ENCODE peak calls at places on chromosomes 5 and 9, in five cellular contexts. F is stimulated activated CD4-positive, alpha-beta T cell treated with anti-CD3 and anti-CD28 coated beads, Interleukin-4, amount 100 ng/mL, for 1 hour; O is Kasumi-1; D is HS-5; H is central memory CD4-positive, alpha-beta T cell. Q is an unnamed sample.

GRCh38 chr9:1604942-1605560 is 410.1 kb upstream of the SMARCA2 start:
- DNase-seq in F (no peak), H (no peak), D (no peak), O (peak; percentile 69), Q (no peak)

GRCh38 chr5:37665889-37666288 is 174.0 kb downstream of the GDNF start:
- DNase-seq in H (no peak), F (no peak), D (no peak), O (no peak), Q (no peak)

GRCh38 chr9:87498046-87498815 is 564 bp downstream of the DAPK1 start:
- DNase-seq in H (no peak), D (no peak), O (peak; percentile 27), F (peak; percentile 4), Q (no peak)

GRCh38 chr5:1401681-1402096 is 43.6 kb downstream of the SLC6A3 start:
- DNase-seq in O (no peak), F (no peak), H (no peak), D (no peak), Q (no peak)

GRCh38 chr5:151295138-151295537 is 8.4 kb downstream of the SLC36A3 start:
- DNase-seq in D (no peak), F (no peak), H (no peak), O (no peak), Q (peak; percentile 68)

GRCh38 chr9:121811140-121811539 is 159.7 kb downstream of the DAB2IP start:
- DNase-seq in H (no peak), D (no peak), O (no peak), F (no peak), Q (no peak)

GRCh38 chr5:160021818-160022446 is 13.0 kb downstream of the TTC1 start:
- DNase-seq in H (peak; percentile 61), F (peak; percentile 10), O (peak; percentile 89), D (peak; percentile 36), Q (no peak)

GRCh38 chr9:102032614-102033013 is 294.2 kb upstream of the GRIN3A start:
- DNase-seq in D (no peak), H (no peak), F (no peak), O (no peak), Q (no peak)

GRCh38 chr5:146564036-146564762 is 48.2 kb upstream of the GPR151 start:
- DNase-seq in D (no peak), F (no peak), O (no peak), H (no peak), Q (no peak)

GRCh38 chr9:130499804-130500263 is 55.1 kb downstream of the ASS1 start:
- DNase-seq in D (no peak), O (no peak), F (no peak), H (no peak), Q (peak; percentile 57)

GRCh38 chr9:38117646-38118045 is 48.6 kb upstream of the SHB start:
- DNase-seq in O (no peak), F (no peak), H (no peak), D (no peak), Q (no peak)

GRCh38 chr5:177312649-177313181 is 1.0 kb upstream of the MXD3 start:
- DNase-seq in O (peak; percentile 78), H (no peak), D (no peak), F (no peak), Q (no peak)

GRCh38 chr5:56816546-56817081 is 1.3 kb downstream of the MAP3K1 start:
- DNase-seq in F (peak; percentile 48), O (peak; percentile 71), D (peak; percentile 54), H (peak; percentile 66), Q (no peak)

GRCh38 chr5:138722518-138722917 is 30.7 kb upstream of the CTNNA1 start:
- DNase-seq in D (no peak), O (no peak), H (no peak), F (no peak), Q (no peak)

GRCh38 chr5:172410160-172410559 is 44.2 kb downstream of the SH3PXD2B start:
- DNase-seq in F (no peak), O (peak; percentile 69), H (no peak), D (no peak), Q (no peak)

GRCh38 chr5:153968761-153969562 is 69.7 kb downstream of the FAM114A2 start:
- DNase-seq in F (no peak), D (no peak), H (no peak), O (no peak), Q (no peak)

GRCh38 chr5:89445106-89445745 is 562.2 kb upstream of the MEF2C start:
- DNase-seq in F (no peak), H (no peak), D (no peak), O (no peak), Q (no peak)

Q was measured in epithelial cell of prostate.